ENCODE peak calls at places on chromosomes 3 and 15, in six cellular contexts. T is spleen, M is brain microvascular endothelial cell, H is testis, X is adrenal gland, E is dorsolateral prefrontal cortex. O is an unnamed sample.

GRCh38 chr3:52798978-52799476 is 4.4 kb downstream of the ITIH3 start:
- DNase-seq in M (no peak), X (peak), H (peak), E (no peak), T (no peak), O (no peak)

GRCh38 chr3:184911570-184911969 is 99.6 kb downstream of the VPS8 start:
- DNase-seq in T (no peak), E (no peak), M (no peak), X (no peak), H (no peak), O (no peak)

GRCh38 chr15:78873796-78874761 is 1.4 kb downstream of the MORF4L1 start:
- DNase-seq in M (no peak), X (peak), H (peak), E (no peak), T (peak), O (no peak)

GRCh38 chr15:39304201-39304841 is 276.6 kb upstream of the THBS1 start:
- DNase-seq in T (no peak), M (no peak), X (no peak), E (no peak), H (no peak), O (no peak)

GRCh38 chr3:123338620-123339061 is 110.2 kb downstream of the ADCY5 start:
- DNase-seq in X (no peak), M (no peak), T (peak), H (no peak), E (no peak), O (no peak)

GRCh38 chr15:100229181-100230163 is 112.3 kb downstream of the ADAMTS17 start:
- DNase-seq in T (no peak), H (no peak), E (no peak), M (no peak), X (no peak), O (no peak)

GRCh38 chr3:133374706-133375105 is 25.1 kb upstream of the BFSP2 start:
- DNase-seq in T (no peak), E (no peak), H (no peak), X (no peak), M (peak), O (no peak)

GRCh38 chr3:142652826-142653292 is 56.7 kb downstream of the PLS1 start:
- DNase-seq in M (no peak), X (no peak), T (no peak), H (no peak), E (no peak), O (no peak)

GRCh38 chr3:194481103-194481502 is 5.7 kb downstream of the ATP13A3 start:
- DNase-seq in M (no peak), X (no peak), H (no peak), E (no peak), T (no peak), O (no peak)

GRCh38 chr3:149879872-149880271 is 66.9 kb downstream of the RNF13 start:
- DNase-seq in H (peak), M (peak), X (peak), T (no peak), E (peak), O (no peak)

GRCh38 chr3:155744091-155744625 is 713 bp downstream of the PLCH1 start:
- DNase-seq in X (peak), E (peak), T (peak), H (peak), M (no peak), O (no peak)

GRCh38 chr3:50388021-50388719 is 28.8 kb upstream of the TMEM115 start:
- DNase-seq in M (no peak), E (peak), T (no peak), H (no peak), X (no peak), O (no peak)

GRCh38 chr15:74411686-74412085 is 22.1 kb downstream of the SEMA7A start:
- DNase-seq in E (no peak), H (no peak), M (no peak), X (no peak), T (no peak), O (no peak)

GRCh38 chr3:187085933-187086332 is 53.4 kb downstream of the RPL39L start:
- DNase-seq in H (no peak), X (no peak), M (no peak), E (no peak), T (no peak), O (no peak)

GRCh38 chr15:93467327-93467726 is 378.3 kb upstream of the RGMA start:
- DNase-seq in T (no peak), M (no peak), X (no peak), E (peak), H (no peak), O (no peak)

GRCh38 chr15:51782357-51782896 is 31.0 kb downstream of the TMOD2 start:
- DNase-seq in M (no peak), H (no peak), T (no peak), X (no peak), E (no peak), O (no peak)
- TF ChIP-seq CTCF in M (peak), H (no peak), T (no peak), X (no peak), E (no peak), O (no peak)

DNA sequence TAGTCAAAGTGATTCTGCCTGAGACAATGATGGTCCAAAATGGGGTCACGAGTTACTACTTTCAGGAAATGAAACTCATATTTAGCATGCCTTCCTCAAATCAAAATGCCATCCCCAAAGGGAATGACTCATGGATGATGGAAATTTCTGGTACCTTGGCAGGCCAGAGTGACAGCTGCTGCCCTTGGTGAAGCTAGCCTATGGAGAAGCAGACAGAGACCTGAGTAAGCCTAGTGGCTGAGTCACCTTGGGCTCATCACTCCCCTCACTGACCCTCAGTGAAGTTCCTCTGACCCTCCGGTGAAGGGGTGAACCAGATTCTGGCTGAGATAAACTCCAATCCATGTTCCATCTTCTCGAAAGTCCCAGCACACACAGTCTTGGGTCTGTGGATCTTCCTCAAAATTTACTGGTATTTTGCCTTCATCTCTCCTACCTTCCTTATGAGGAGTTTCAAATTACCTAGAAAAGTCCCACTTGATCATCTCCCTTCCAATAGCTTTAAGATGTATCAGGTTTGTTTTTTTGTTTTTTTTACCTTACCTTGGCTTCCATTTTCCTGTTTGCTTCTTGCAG is 54.5 kb upstream of the ABHD17C start:
- DNase-seq in H (no peak), T (no peak), E (no peak), M (no peak), X (no peak), O (no peak)
- H3K4me3 ChIP-seq in H (no peak), T (no peak), E (no peak), M (no peak), X (no peak), O (no peak)

DNA sequence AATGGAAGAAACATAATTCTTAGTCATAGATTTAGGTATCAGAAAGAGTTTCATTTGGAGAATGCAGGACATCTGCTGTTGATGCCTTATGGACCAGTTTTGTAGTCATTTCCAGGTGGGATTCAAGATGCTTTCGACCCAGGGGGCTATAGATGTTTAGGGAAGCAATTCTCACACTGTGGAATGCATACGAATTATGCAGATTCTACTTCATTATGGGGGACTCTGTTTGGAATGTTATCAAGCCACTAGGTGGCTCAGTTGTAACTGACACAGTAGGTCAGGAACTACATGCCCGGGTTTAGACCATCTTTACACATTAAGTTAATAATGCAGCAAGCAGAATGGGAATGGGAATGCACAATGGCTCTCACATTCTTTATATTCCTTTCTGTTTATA is 1359.8 kb downstream of the ZPLD1 start:
- DNase-seq in E (no peak), H (no peak), T (no peak), X (no peak), M (no peak), O (no peak)
- TF ChIP-seq CTCF in E (no peak), H (no peak), T (no peak), X (no peak), M (peak), O (no peak)

DNA sequence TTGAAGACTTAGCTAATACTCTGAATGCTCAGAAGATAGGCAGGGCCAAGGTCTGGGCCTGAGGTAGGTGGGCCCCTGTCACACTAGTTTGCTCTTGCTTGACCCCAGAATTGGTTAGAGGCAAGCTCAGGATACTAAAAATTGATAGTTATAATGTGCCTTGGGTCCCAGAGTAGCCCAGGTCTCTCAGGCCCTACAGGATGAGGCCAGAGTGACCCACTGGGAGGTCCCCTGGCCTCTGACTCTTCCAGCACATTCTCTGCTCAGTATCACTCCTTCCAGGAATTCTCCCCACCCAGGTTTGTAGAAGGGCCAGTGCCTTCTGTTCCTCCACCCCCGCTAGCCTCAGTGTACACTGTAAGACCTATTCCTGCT is 667 bp upstream of the KLHDC8B start:
- DNase-seq in E (no peak), H (no peak), X (no peak), T (no peak), M (no peak), O (no peak)
- H3K4me3 ChIP-seq in E (peak), H (peak), X (no peak), T (peak), M (peak), O (peak)

GRCh38 chr15:50307799-50308198 is 42.3 kb upstream of the HDC start:
- DNase-seq in X (no peak), H (no peak), M (no peak), E (no peak), T (no peak), O (no peak)
- TF ChIP-seq CTCF in X (no peak), H (no peak), M (no peak), E (no peak), T (no peak), O (no peak)

GRCh38 chr3:182818296-182818978 is 25.1 kb downstream of the ATP11B start:
- DNase-seq in T (no peak), H (no peak), M (no peak), X (no peak), E (no peak), O (no peak)
- H3K4me3 ChIP-seq in T (no peak), H (no peak), M (no peak), X (no peak), E (peak), O (no peak)

DNA sequence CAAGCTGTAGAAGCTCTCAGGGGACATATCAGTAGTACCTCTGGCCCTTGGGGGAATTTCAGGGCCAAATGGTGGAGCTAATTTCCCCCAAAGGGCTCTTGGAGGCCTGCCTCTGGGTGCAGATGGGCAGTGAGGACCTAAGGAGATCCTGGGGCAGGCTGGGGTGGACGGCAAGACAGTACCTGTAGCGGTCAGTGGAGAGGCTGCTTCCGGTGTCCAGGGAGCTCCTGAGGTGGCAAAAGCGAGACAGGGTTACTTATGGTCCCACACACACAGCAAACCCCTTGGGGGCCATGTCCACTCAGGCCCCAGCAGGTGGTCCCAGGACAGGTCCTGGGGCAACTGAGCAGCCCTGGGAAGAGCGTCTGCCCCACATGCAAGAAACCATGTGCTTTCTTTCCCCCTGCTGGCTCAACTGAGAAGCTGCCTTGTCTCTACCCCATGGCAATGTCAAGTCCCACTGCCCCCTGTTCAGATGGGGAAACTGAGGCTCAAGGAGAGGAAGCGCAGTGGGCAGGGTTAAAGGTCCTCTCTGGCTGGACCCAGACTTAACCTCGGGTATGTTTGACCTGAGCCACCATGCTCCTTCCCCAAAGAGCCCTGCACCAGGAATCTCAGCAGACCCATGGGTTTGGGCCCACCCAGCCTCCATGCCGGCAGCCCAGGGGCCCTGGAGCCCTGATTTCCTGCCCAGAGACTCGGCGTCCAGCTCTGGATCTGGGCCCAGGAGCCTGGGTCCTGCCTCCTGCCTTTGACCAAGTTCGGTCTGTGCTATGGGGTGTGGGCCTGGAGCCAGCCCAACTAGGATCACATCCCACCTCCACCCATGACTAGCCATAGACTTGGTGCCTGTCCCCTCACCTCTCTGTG is 25.7 kb downstream of the IQSEC1 start:
- DNase-seq in T (no peak), M (no peak), H (no peak), E (no peak), X (no peak), O (no peak)
- TF ChIP-seq CTCF in T (no peak), M (peak), H (no peak), E (no peak), X (no peak), O (no peak)

GRCh38 chr3:13015286-13016082 is 57.7 kb downstream of the IQSEC1 start:
- DNase-seq in H (no peak), E (peak), T (peak), M (no peak), X (no peak), O (no peak)

GRCh38 chr3:13013595-13013993 is 59.6 kb downstream of the IQSEC1 start:
- DNase-seq in H (no peak), T (no peak), M (no peak), X (no peak), E (peak), O (no peak)

GRCh38 chr3:13013151-13013561 is 60.1 kb downstream of the IQSEC1 start:
- DNase-seq in T (peak), E (no peak), M (no peak), H (no peak), X (no peak), O (no peak)

GRCh38 chr3:13014755-13015285 is 58.4 kb downstream of the IQSEC1 start:
- DNase-seq in H (no peak), M (no peak), X (no peak), E (peak), T (no peak), O (no peak)

DNA sequence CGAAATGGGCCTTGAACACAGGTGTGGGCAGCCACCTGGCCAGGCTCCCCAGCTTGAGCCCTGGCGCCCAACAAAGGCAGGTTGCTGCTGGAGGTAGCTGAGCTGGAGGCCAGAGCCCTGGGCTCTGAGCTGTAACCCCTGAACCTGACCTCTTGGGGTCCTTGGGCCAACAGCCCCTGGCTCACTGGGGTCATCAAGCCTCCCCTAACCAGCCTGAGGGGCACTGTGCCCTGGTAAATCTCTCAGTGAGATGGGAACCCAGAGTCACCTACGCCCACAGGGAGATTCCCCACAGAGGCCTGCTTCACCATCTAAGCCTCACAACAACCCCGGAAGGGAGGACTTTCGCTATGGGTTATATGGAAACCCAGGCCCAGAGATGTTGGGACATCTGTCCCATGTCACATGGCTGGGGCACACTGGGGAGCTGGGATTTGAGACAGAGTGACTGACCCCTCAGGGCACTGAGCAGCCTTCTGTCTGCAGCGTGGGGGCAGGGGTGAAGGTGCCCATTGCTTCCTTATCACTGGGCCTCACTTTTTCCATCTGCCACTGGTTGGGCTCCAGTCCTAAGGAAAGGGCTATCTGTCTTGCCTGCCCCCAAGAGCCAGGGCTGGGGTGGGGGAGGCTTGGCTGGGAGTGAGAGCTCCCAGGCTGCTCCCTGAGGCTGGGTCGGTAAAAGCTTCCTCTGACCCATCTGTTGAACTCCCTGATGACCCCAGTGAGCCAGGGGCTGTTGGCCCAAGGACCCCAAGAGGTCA is 59.1 kb downstream of the IQSEC1 start:
- DNase-seq in H (no peak), M (no peak), X (no peak), E (no peak), T (peak), O (no peak)
- H3K4me3 ChIP-seq in H (no peak), M (no peak), X (no peak), E (no peak), T (peak), O (peak)

O was measured in esophagus squamous epithelium.